ENCODE peak calls at places on chromosome 10, in eight cellular contexts. P is activated naive CD8-positive, alpha-beta T cell treated with anti-CD3 and anti-CD28 coated beads, Interleukin-2, amount 50 U/mL, for 24 hours; M is LHCN-M2; Y is activated naive CD4-positive, alpha-beta T cell; D is renal cortical epithelial cell; E is dermis microvascular lymphatic vessel endothelial cell; B is SW480; U is foreskin fibroblast. C is an unnamed sample.

GRCh38 chr10:108789911-108790310 is 1133.4 kb downstream of the XPNPEP1 start:
- DNase-seq in D (peak), E (peak), B (no peak), P (no peak), U (peak), Y (no peak), M (peak), C (no peak)

GRCh38 chr10:98646998-98647917 is 200.5 kb upstream of the HPS1 start:
- DNase-seq in E (no peak), Y (no peak), B (peak), D (no peak), P (no peak), M (no peak), U (no peak), C (no peak)

GRCh38 chr10:77774940-77775391 is 137.4 kb upstream of the KCNMA1 start:
- DNase-seq in D (peak), B (no peak), Y (no peak), U (no peak), M (peak), P (no peak), E (no peak), C (no peak)

GRCh38 chr10:31709028-31709427 is 219.6 kb downstream of the ARHGAP12 start:
- DNase-seq in B (no peak), U (no peak), E (peak), D (no peak), Y (no peak), M (peak), P (no peak), C (peak)

GRCh38 chr10:7592627-7593026 is 74.1 kb downstream of the ITIH5 start:
- DNase-seq in Y (no peak), M (no peak), E (no peak), D (no peak), P (no peak), B (no peak), U (no peak), C (no peak)

GRCh38 chr10:52778511-52779392 is 6.2 kb upstream of the MBL2 start:
- DNase-seq in E (peak), M (peak), P (no peak), D (peak), B (peak), U (no peak), Y (no peak), C (no peak)

GRCh38 chr10:43748560-43748959 is 99.9 kb upstream of the ZNF32 start:
- DNase-seq in P (no peak), B (no peak), D (no peak), M (no peak), E (no peak), U (no peak), Y (no peak), C (no peak)

GRCh38 chr10:116836902-116837513 is 12.3 kb upstream of the ENO4 start:
- DNase-seq in B (no peak), M (no peak), P (no peak), E (peak), U (no peak), D (no peak), Y (no peak), C (peak)

GRCh38 chr10:70169011-70169410 is 1.3 kb downstream of the SAR1A start:
- DNase-seq in Y (no peak), D (no peak), B (no peak), M (no peak), U (no peak), E (no peak), P (no peak), C (no peak)

GRCh38 chr10:77586719-77587423 is 50.7 kb downstream of the KCNMA1 start:
- DNase-seq in E (no peak), D (peak), Y (no peak), U (peak), B (no peak), P (no peak), M (peak), C (no peak)